ENCODE peak calls at places on chromosome 11, in four cellular contexts. H, P, W and Y are unnamed samples.

GRCh38 chr11:30586251-30587144 is at the start of gene MPPED2:
- DNase-seq in P (no peak), H (no peak), W (no peak), Y (peak)

GRCh38 chr11:110318638-110319404 is 22.4 kb upstream of the RDX start:
- DNase-seq in H (no peak), P (no peak), W (no peak), Y (no peak)

GRCh38 chr11:69207165-69207889 is 51.6 kb downstream of the SMIM38 start:
- DNase-seq in H (no peak), P (no peak), W (no peak), Y (no peak)

GRCh38 chr11:14620027-14620511 is 23.5 kb upstream of the PDE3B start:
- DNase-seq in P (no peak), H (peak), W (peak), Y (no peak)

GRCh38 chr11:41113160-41113559 is 346.3 kb downstream of the LRRC4C start:
- DNase-seq in W (no peak), H (no peak), P (no peak), Y (no peak)

GRCh38 chr11:120606116-120607010 is 94.8 kb downstream of the GRIK4 start:
- DNase-seq in W (no peak), H (no peak), P (no peak), Y (no peak)

GRCh38 chr11:5280582-5281102 is 10.9 kb upstream of the HBE1 start:
- DNase-seq in P (peak), W (peak), H (peak), Y (no peak)

GRCh38 chr11:76339217-76339616 is 41.7 kb downstream of the THAP12 start:
- DNase-seq in P (peak), H (no peak), W (no peak), Y (peak)

GRCh38 chr11:45974806-45975205 is 52.4 kb downstream of the LARGE2 start:
- DNase-seq in W (no peak), H (peak), P (no peak), Y (no peak)

GRCh38 chr11:132620423-132620822 is 911.9 kb downstream of the OPCML start:
- DNase-seq in P (no peak), H (no peak), W (no peak), Y (peak)

GRCh38 chr11:113182288-113182687 is 132.1 kb upstream of the TTC12 start:
- DNase-seq in W (no peak), H (no peak), P (no peak), Y (no peak)

GRCh38 chr11:131978351-131978750 is 607.9 kb downstream of the NTM start:
- DNase-seq in H (no peak), W (peak), P (no peak), Y (no peak)

GRCh38 chr11:62245271-62245753 is 3.3 kb downstream of the SCGB1D2 start:
- DNase-seq in P (no peak), H (peak), W (peak), Y (no peak)

GRCh38 chr11:17463795-17464194 is 12.8 kb downstream of the ABCC8 start:
- DNase-seq in H (no peak), P (no peak), W (no peak), Y (no peak)

GRCh38 chr11:6648505-6648904 is 7.1 kb downstream of the DCHS1 start:
- DNase-seq in H (no peak), P (no peak), W (no peak), Y (no peak)

GRCh38 chr11:131079036-131079435 is 162.8 kb upstream of the SNX19 start:
- DNase-seq in H (no peak), P (no peak), W (no peak), Y (no peak)

GRCh38 chr11:74141274-74141695 is 29.5 kb downstream of the C2CD3 start:
- DNase-seq in H (no peak), P (no peak), W (peak), Y (no peak)

GRCh38 chr11:108726077-108726800 is 61.4 kb downstream of the DDX10 start:
- DNase-seq in P (no peak), W (no peak), H (no peak), Y (no peak)

GRCh38 chr11:60396790-60397189 is 531 bp downstream of the MS4A14 start:
- DNase-seq in H (no peak), P (no peak), W (no peak), Y (no peak)